ENCODE peak calls at places on chromosomes 12 and 14, in eight cellular contexts. M is esophagus squamous epithelium, A is PC-9, D is stomach, E is lung, C is heart left ventricle, J is right cardiac atrium, S is NT2/D1. X is an unnamed sample.

GRCh38 chr14:60652674-60653387 is 3.6 kb upstream of the SIX1 start:
- DNase-seq in M (no peak), A (no peak), D (no peak), E (no peak), C (no peak), J (no peak), S (no peak), X (peak; percentile 36)

GRCh38 chr14:36976571-36977023 is 195.8 kb downstream of the SLC25A21 start:
- DNase-seq in M (no peak), A (peak; percentile 76), D (peak; percentile 30), E (no peak), C (no peak), J (no peak), S (no peak), X (no peak)

GRCh38 chr12:107519906-107520859 is 165.4 kb upstream of the PWP1 start:
- DNase-seq in M (no peak), A (peak; percentile 64), D (no peak), E (no peak), C (no peak), J (no peak), S (no peak), X (no peak)

GRCh38 chr12:3421599-3421998 is 69.4 kb upstream of the PRMT8 start:
- DNase-seq in M (no peak), A (no peak), D (no peak), E (no peak), C (no peak), J (no peak), S (peak; percentile 99), X (no peak)

GRCh38 chr14:66503532-66503931 is 4.4 kb upstream of the GPHN start:
- DNase-seq in M (no peak), A (no peak), D (no peak), E (no peak), C (no peak), J (no peak), S (no peak), X (no peak)

GRCh38 chr14:33655421-33655820 is 295.5 kb downstream of the EGLN3 start:
- DNase-seq in M (no peak), A (no peak), D (no peak), E (no peak), C (no peak), J (no peak), S (no peak), X (no peak)

GRCh38 chr14:101476931-101477553 is 84.3 kb upstream of the DIO3 start:
- DNase-seq in M (no peak), A (peak; percentile 100), D (peak; percentile 9), E (peak; percentile 60), C (no peak), J (no peak), S (peak; percentile 42), X (no peak)

GRCh38 chr14:69543341-69544249 is 31.1 kb downstream of the CCDC177 start:
- DNase-seq in M (peak; percentile 14), A (peak; percentile 92), D (peak; percentile 46), E (peak; percentile 71), C (no peak), J (no peak), S (no peak), X (no peak)

GRCh38 chr14:54568821-54569591 is 2.1 kb downstream of the SAMD4A start:
- DNase-seq in M (no peak), A (no peak), D (no peak), E (no peak), C (no peak), J (peak; percentile 58), S (no peak), X (no peak)

GRCh38 chr12:128643106-128643651 is 180.6 kb downstream of the SLC15A4 start:
- DNase-seq in M (no peak), A (no peak), D (no peak), E (no peak), C (no peak), J (no peak), S (no peak), X (no peak)

GRCh38 chr12:27511031-27511722 is 12.8 kb upstream of the PPFIBP1 start:
- DNase-seq in M (no peak), A (no peak), D (no peak), E (no peak), C (no peak), J (no peak), S (no peak), X (no peak)

GRCh38 chr14:61927015-61927414 is 164.8 kb downstream of the SNAPC1 start:
- DNase-seq in M (no peak), A (peak; percentile 92), D (no peak), E (no peak), C (no peak), J (no peak), S (no peak), X (no peak)

GRCh38 chr14:102901633-102902032 is 20.8 kb upstream of the AMN start:
- DNase-seq in M (no peak), A (no peak), D (no peak), E (no peak), C (no peak), J (no peak), S (no peak), X (no peak)

GRCh38 chr14:65981192-65981843 is 504.9 kb upstream of the CCDC196 start:
- DNase-seq in M (no peak), A (no peak), D (no peak), E (no peak), C (no peak), J (peak; percentile 51), S (no peak), X (no peak)

GRCh38 chr12:34625116-34625515 is 602.8 kb downstream of the ALG10 start:
- DNase-seq in M (no peak), A (peak; percentile 35), D (no peak), E (no peak), C (no peak), J (no peak), S (peak; percentile 76), X (no peak)

GRCh38 chr14:92121670-92122350 is at the start of the genes CPSF2 and NDUFB1:
- DNase-seq in M (peak; percentile 43), A (peak; percentile 45), D (peak; percentile 82), E (peak; percentile 84), C (peak; percentile 91), J (peak; percentile 93), S (peak; percentile 40), X (peak; percentile 95)

GRCh38 chr12:111642681-111643427 is 42.9 kb downstream of the BRAP start:
- DNase-seq in M (no peak), A (no peak), D (no peak), E (no peak), C (no peak), J (no peak), S (no peak), X (no peak)

GRCh38 chr12:52041695-52042123 is 9.5 kb upstream of the NR4A1 start:
- DNase-seq in M (no peak), A (no peak), D (peak; percentile 58), E (no peak), C (peak; percentile 70), J (peak; percentile 89), S (no peak), X (no peak)

GRCh38 chr12:108326254-108326750 is 12.8 kb downstream of the CMKLR1 start:
- DNase-seq in M (no peak), A (no peak), D (no peak), E (no peak), C (no peak), J (no peak), S (no peak), X (no peak)

GRCh38 chr12:122029620-122030426 is 8.1 kb downstream of the BCL7A start:
- DNase-seq in M (no peak), A (no peak), D (no peak), E (peak; percentile 39), C (peak; percentile 79), J (peak; percentile 73), S (no peak), X (no peak)

GRCh38 chr14:94000267-94000666 is 3.2 kb downstream of the CCDC197 start:
- DNase-seq in M (no peak), A (no peak), D (no peak), E (no peak), C (no peak), J (peak; percentile 8), S (no peak), X (no peak)

DNA sequence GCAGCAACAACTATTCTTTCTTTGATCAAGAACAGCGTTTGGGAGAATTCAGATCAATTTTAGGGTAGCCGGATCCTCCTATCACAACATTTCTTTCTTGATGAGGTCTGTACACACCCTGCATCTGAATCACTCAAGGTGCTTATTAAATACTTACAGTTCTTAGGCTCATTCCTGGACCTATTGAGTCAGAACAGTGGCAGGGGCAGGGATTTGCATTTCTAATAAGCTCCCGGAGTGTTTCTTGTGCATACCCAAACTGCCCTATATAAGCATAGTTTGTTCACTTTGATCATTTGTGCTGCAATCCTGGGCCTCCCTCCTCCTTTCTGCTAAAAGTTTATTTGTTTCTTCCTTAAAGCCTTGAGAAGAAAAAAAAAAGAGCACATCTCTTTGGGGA is 80.5 kb upstream of the RPH3A start:
- DNase-seq in M (no peak), A (no peak), D (no peak), E (no peak), C (no peak), J (no peak), S (no peak), X (no peak)
- H3K4me1 ChIP-seq in M (no peaks in the 10 kb centered on the region), A (no peaks in the 10 kb centered on the region), D (no peaks in the 10 kb centered on the region), E (no peaks in the 10 kb centered on the region), C (no peaks in the 10 kb centered on the region), J (no peaks in the 10 kb centered on the region), S (peaks cover 2% of the 10 kb centered on the region), X (no peaks in the 10 kb centered on the region)

DNA sequence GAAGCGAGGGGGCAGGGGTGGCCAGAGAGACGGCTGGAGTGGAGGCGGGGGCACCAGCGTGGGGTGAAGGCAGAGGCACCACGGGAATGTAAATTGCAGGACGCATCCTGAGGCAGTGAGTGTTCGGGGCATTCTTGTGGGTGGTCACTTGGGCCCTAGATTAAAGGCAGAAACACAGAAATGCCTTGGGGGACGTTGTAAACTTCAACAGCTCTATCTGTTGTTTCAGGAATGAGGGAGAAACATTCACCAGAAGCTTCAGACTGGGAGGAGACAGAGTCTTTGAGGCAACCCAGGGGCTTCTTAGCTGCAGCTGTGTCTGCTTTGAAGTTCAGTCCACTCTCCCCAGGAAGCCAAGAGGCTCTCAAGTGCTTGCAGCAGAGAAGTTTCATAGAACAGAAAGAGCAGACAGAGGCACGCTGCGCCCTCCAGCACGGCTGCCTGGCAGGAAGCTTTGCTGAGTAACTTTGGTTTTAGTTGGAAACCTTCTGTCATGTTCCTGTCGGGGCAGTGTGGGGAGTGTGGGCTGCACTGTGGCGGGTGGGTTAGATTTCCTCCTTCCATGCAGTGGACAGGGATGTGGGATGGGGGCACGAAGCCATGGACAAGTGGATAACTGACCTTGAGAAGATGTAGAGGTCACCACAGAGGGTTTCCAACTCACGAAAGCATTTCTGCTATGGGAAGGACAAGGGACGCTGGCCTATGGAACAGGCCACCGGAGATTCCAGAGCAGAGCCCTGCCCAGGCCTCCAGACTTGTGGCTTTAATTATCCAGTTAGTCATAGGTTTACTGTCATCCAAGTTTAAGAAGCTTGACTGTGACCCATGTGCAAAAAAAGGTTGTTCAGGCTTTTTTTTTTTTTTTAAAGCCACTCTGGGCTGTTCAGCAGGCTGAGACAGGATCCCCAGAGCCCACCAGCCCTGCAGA is 107.6 kb downstream of the ARF6 start:
- DNase-seq in M (no peak), A (peak; percentile 93), D (peak; percentile 56), E (peak; percentile 67), C (peak; percentile 81), J (peak; percentile 82), S (peak; percentile 64), X (peak; percentile 58)
- H3K4me1 ChIP-seq in M (peaks cover 50% of the 10 kb centered on the region), A (peaks cover 65% of the 10 kb centered on the region), D (peaks cover 59% of the 10 kb centered on the region), E (peaks cover 9% of the 10 kb centered on the region), C (peaks cover 66% of the 10 kb centered on the region), J (peaks cover 5% of the 10 kb centered on the region), S (peaks cover 9% of the 10 kb centered on the region), X (peaks cover 45% of the 10 kb centered on the region)

GRCh38 chr12:53235742-53236442 is 3.9 kb upstream of the RARG start:
- DNase-seq in M (no peak), A (no peak), D (no peak), E (no peak), C (no peak), J (no peak), S (peak; percentile 70), X (no peak)
- H3K4me1 ChIP-seq in M (peaks cover 38% of the 10 kb centered on the region), A (peaks cover 39% of the 10 kb centered on the region), D (peaks cover 36% of the 10 kb centered on the region), E (peaks cover 4% of the 10 kb centered on the region), C (peaks cover 28% of the 10 kb centered on the region), J (peaks cover 15% of the 10 kb centered on the region), S (peaks cover 32% of the 10 kb centered on the region), X (peaks cover 32% of the 10 kb centered on the region)

GRCh38 chr12:110348431-110349059 is 55.0 kb downstream of the ANAPC7 start:
- DNase-seq in M (no peak), A (no peak), D (no peak), E (no peak), C (no peak), J (no peak), S (no peak), X (no peak)
- H3K4me1 ChIP-seq in M (peaks cover 37% of the 10 kb centered on the region), A (peaks cover 24% of the 10 kb centered on the region), D (peaks cover 8% of the 10 kb centered on the region), E (no peaks in the 10 kb centered on the region), C (peaks cover 23% of the 10 kb centered on the region), J (no peaks in the 10 kb centered on the region), S (peaks cover 3% of the 10 kb centered on the region), X (no peaks in the 10 kb centered on the region)